ENCODE peak calls at places on chromosome 6, in ten cellular contexts. E is fibroblast of pulmonary artery; S is GM20000; B is iPS-NIHi11; M is activated CD4-positive, alpha-beta T cell treated with anti-CD3 and anti-CD28 coated beads, Interleukin-2, amount 50 U/mL, for 24 hours; X is activated T-helper 1 cell treated with Interleukin-2 at 50 U/mL for 16 hours; I is ureter; O is non-pigmented ciliary epithelial cell; W is RPMI8226; G is aorta. A is an unnamed sample.

GRCh38 chr6:159801935-159802334 is 1.9 kb downstream of the PNLDC1 start:
- DNase-seq in E (no peak), S (no peak), B (no peak), M (no peak), X (no peak), I (no peak), O (no peak), W (no peak), G (no peak), A (no peak)

GRCh38 chr6:1821188-1822183 is 211.8 kb downstream of the FOXC1 start:
- DNase-seq in E (peak; percentile 48), S (no peak), B (no peak), M (no peak), X (no peak), I (no peak), O (no peak), W (no peak), G (no peak), A (no peak)

GRCh38 chr6:156804402-156804801 is 27.2 kb downstream of the ARID1B start:
- DNase-seq in E (no peak), S (no peak), B (no peak), M (no peak), X (no peak), I (no peak), O (no peak), W (no peak), G (no peak), A (no peak)

GRCh38 chr6:19995575-19996257 is 158.5 kb downstream of the ID4 start:
- DNase-seq in E (no peak), S (no peak), B (no peak), M (no peak), X (no peak), I (no peak), O (no peak), W (no peak), G (no peak), A (no peak)

GRCh38 chr6:37473364-37474095 is 26.2 kb downstream of the CCDC167 start:
- DNase-seq in E (peak; percentile 41), S (no peak), B (no peak), M (no peak), X (no peak), I (no peak), O (no peak), W (no peak), G (no peak), A (no peak)

GRCh38 chr6:21664263-21665081 is 70.9 kb downstream of the SOX4 start:
- DNase-seq in E (peak; percentile 35), S (peak; percentile 30), B (peak; percentile 71), M (no peak), X (no peak), I (peak; percentile 46), O (no peak), W (no peak), G (peak; percentile 56), A (no peak)

GRCh38 chr6:161228096-161228495 is 45.8 kb downstream of the AGPAT4 start:
- DNase-seq in E (no peak), S (no peak), B (no peak), M (no peak), X (no peak), I (no peak), O (no peak), W (no peak), G (no peak), A (no peak)

GRCh38 chr6:16929814-16930213 is 168.6 kb upstream of the ATXN1 start:
- DNase-seq in E (peak; percentile 85), S (no peak), B (no peak), M (no peak), X (no peak), I (no peak), O (peak; percentile 79), W (no peak), G (no peak), A (no peak)

GRCh38 chr6:63154535-63154934 is 56.7 kb upstream of the FKBP1C start:
- DNase-seq in E (no peak), S (no peak), B (no peak), M (no peak), X (no peak), I (no peak), O (no peak), W (no peak), G (no peak), A (no peak)

A was measured in H1.